ENCODE peak calls at places on chromosomes 12 and 14, in six cellular contexts. X is HCT116, K is HL-60, V is GM23338, L is stomach, A is breast epithelium. I is an unnamed sample.

GRCh38 chr12:32139064-32139421 is 32.4 kb downstream of the BICD1 start:
- DNase-seq in L (no peak), A (no peak), V (peak; percentile 37), X (no peak), K (peak; percentile 24), I (no peak)

GRCh38 chr12:77667101-77667500 is 163.6 kb upstream of the NAV3 start:
- DNase-seq in K (no peak), L (no peak), A (no peak), X (no peak), V (no peak), I (no peak)

GRCh38 chr14:80208426-80208950 is 2.8 kb downstream of the DIO2 start:
- DNase-seq in L (no peak), X (no peak), A (no peak), K (no peak), V (no peak), I (no peak)

GRCh38 chr14:36785511-36785910 is 123.9 kb downstream of the PAX9 start:
- DNase-seq in K (no peak), X (no peak), L (no peak), V (no peak), A (no peak), I (no peak)

GRCh38 chr14:58280954-58281787 is 17.2 kb upstream of the ARID4A start:
- DNase-seq in L (no peak), V (no peak), K (peak; percentile 66), X (no peak), A (no peak), I (no peak)

GRCh38 chr12:57063991-57064725 is 14.2 kb upstream of the MYO1A start:
- DNase-seq in L (no peak), X (no peak), V (no peak), A (no peak), K (no peak), I (no peak)

GRCh38 chr12:43336962-43337555 is 214.9 kb downstream of the ADAMTS20 start:
- DNase-seq in L (no peak), V (peak; percentile 57), A (no peak), X (peak; percentile 29), K (no peak), I (no peak)

GRCh38 chr14:42002139-42002538 is 395.5 kb downstream of the LRFN5 start:
- DNase-seq in V (no peak), X (no peak), L (no peak), K (no peak), A (no peak), I (no peak)

GRCh38 chr14:97306133-97306784 is 509.1 kb downstream of the VRK1 start:
- DNase-seq in L (no peak), A (no peak), X (no peak), V (no peak), K (no peak), I (no peak)

GRCh38 chr14:63632932-63633514 is 8.6 kb downstream of the WDR89 start:
- DNase-seq in L (no peak), K (no peak), A (no peak), V (peak; percentile 48), X (peak; percentile 7), I (no peak)

GRCh38 chr14:81137316-81137715 is 83.4 kb downstream of the GTF2A1 start:
- DNase-seq in V (no peak), K (no peak), A (no peak), L (no peak), X (no peak), I (no peak)

GRCh38 chr12:1993871-1994371 is 10.3 kb downstream of the DCP1B start:
- DNase-seq in X (no peak), A (no peak), L (no peak), K (peak; percentile 80), V (no peak), I (peak; percentile 26)
- TF ChIP-seq POLR2AphosphoS5 in X (no peak), A (no peak), L (no peak), K (no peak), V (no peak), I (no peak)

DNA sequence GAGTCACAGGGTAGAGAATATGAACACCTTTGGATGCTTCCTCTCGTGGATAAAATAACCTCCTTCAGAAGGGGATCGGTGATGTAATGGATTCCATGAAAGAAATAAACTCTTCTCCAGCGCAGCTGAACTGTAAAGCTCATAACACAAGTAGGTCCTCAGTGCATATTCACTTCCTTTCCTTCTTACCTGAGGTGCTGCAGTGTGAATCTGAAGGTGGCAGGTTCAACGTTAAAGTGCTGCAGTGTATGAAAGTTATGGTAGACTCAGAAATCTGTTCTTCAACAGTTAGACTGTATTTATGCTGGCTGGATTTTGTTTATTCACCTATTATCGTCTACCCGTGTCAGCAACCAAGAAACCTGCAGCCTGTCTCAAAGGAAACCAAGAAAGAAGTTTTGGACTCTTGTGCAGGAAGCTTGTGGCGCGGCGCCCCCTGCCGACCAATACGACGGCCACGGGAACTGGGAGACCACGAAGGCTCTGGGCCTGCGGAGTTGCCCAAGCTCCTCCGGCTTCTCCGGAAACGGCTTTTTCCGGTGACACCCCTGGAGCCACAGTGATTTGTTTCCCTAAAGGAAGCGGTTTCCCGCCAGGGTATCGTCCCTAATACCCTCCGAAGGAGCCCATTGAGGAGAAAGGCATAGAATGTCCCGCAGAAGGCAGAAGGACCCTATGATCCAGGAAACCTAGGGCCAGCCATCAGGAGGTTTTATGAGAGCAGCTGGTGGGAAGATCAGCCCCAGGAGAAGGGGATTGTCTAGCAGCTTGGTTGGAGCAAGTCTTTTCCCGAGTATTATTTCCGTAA is 17.6 kb upstream of the RNASE3 start:
- DNase-seq in V (peak; percentile 97), L (peak; percentile 85), K (peak; percentile 91), A (peak; percentile 39), X (peak; percentile 79), I (peak; percentile 97)
- TF ChIP-seq POLR2AphosphoS5 in V (peak; percentile 27), L (no peak), K (peak; percentile 52), A (no peak), X (peak; percentile 55), I (no peak)

DNA sequence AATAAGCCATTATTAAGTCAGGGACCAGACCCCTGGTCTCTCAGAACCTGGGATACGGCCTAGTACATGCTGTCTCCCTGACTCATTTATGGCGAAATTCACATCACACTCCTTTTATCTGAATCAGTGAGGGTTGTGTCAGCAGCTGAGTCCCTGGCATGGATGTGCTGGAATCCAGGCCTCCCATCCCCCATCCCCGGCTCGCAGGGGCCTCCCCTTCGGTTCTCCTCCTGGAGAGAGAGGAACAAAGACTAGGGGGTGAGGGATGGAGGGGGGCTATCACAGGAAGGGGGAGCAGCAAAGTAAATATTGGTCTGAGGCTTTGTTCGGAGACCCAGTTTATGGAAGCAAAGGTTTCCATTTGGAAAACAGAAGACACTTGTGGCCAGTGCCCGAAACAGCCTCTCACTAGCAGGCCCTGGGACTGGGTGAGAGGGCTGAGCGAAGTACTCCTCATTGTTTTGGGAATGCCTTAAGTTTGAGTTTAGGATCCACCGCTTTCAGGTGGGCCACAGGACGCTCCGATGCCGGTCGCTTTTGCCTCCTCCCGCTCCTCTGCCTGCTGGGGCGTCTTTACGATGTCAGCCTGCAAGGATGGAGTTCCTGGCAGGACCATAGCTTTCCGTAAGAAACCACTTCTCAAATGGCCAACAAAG is 145.0 kb downstream of the PRKCH start:
- DNase-seq in A (no peak), V (peak; percentile 79), X (no peak), L (no peak), K (no peak), I (peak; percentile 55)
- TF ChIP-seq POLR2AphosphoS5 in A (peak; percentile 78), V (no peak), X (no peak), L (peak; percentile 88), K (no peak), I (peak; percentile 92)

DNA sequence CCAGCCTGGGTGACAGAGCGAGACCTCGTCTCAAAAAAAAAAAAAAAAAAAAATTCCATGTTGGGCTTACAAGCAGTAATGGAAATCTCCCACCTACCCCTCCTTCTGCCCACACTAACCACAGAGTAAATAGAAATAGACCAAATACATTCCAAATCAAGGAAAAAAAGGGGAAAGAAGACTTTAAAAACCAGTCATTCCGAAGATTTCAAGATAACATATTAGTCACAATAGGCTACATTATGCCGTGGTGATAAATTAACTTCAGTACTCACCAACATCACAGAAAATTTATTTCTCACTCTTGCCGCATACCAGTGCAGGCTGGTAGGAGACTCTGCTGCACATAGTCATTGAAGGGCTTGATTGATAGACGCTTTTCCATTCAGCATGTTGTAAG is 15.5 kb upstream of the ETV6 start:
- DNase-seq in V (no peak), A (no peak), L (no peak), X (no peak), K (no peak), I (no peak)
- TF ChIP-seq POLR2AphosphoS5 in V (no peak), A (no peak), L (no peak), X (no peak), K (no peak), I (no peak)

GRCh38 chr12:113942209-113942608 is 23.9 kb downstream of the RBM19 start:
- DNase-seq in A (no peak), X (no peak), K (no peak), V (no peak), L (no peak), I (no peak)

GRCh38 chr12:113948151-113948914 is 17.8 kb downstream of the RBM19 start:
- DNase-seq in L (no peak), K (no peak), A (no peak), V (no peak), X (no peak), I (no peak)

GRCh38 chr12:113949321-113950305 is 16.5 kb downstream of the RBM19 start:
- DNase-seq in A (no peak), K (peak; percentile 80), L (no peak), X (no peak), V (no peak), I (no peak)

GRCh38 chr12:113946175-113946574 is 19.9 kb downstream of the RBM19 start:
- DNase-seq in X (no peak), A (no peak), V (no peak), K (no peak), L (no peak), I (no peak)

GRCh38 chr12:113945174-113946173 is 20.7 kb downstream of the RBM19 start:
- DNase-seq in L (no peak), K (no peak), V (no peak), X (no peak), A (no peak), I (no peak)
- TF ChIP-seq POLR2AphosphoS5 in L (no peak), K (no peak), V (no peak), X (no peak), A (no peak), I (no peak)

GRCh38 chr14:70640938-70641547 is 673 bp upstream of the TTC9 start:
- DNase-seq in A (no peak), X (no peak), V (peak; percentile 52), L (peak; percentile 63), K (no peak), I (peak; percentile 66)
- TF ChIP-seq POLR2AphosphoS5 in A (no peak), X (no peak), V (peak; percentile 14), L (peak; percentile 31), K (no peak), I (peak; percentile 49)